ENCODE peak calls at places on chromosomes 12 and 14, in five cellular contexts. H is breast epithelium, K is colonic mucosa, M is tibial nerve, F is iPS DF 6.9. G is an unnamed sample.

GRCh38 chr14:103302966-103303365 is 31.1 kb upstream of the EIF5 start:
- DNase-seq in M (no peak), F (no peak), K (no peak), H (no peak), G (no peak)

GRCh38 chr14:64721391-64721791 is 17.2 kb downstream of the PLEKHG3 start:
- DNase-seq in H (peak), M (peak), K (peak), F (no peak), G (no peak)

GRCh38 chr12:69623970-69624369 is 13.3 kb upstream of the LRRC10 start:
- DNase-seq in F (no peak), K (no peak), H (no peak), M (no peak), G (no peak)

GRCh38 chr12:5200276-5201087 is 156.8 kb downstream of the KCNA5 start:
- DNase-seq in H (no peak), K (peak), F (peak), M (no peak), G (no peak)

GRCh38 chr14:104792101-104792884 is 3.3 kb downstream of the AKT1 start:
- DNase-seq in F (no peak), K (no peak), H (no peak), M (no peak), G (peak)

GRCh38 chr12:116818948-116819832 is 62.1 kb downstream of the HRK start:
- DNase-seq in M (peak), K (peak), H (peak), F (peak), G (peak)

GRCh38 chr12:57554897-57555296 is 5.1 kb downstream of the KIF5A start:
- DNase-seq in M (no peak), H (no peak), K (no peak), F (no peak), G (no peak)

GRCh38 chr12:132543298-132544172 is 53.6 kb downstream of the FBRSL1 start:
- DNase-seq in F (no peak), K (no peak), M (no peak), H (no peak), G (no peak)

GRCh38 chr12:15336772-15337553 is 14.7 kb downstream of the PTPRO start:
- DNase-seq in M (no peak), F (no peak), H (no peak), K (no peak), G (no peak)

GRCh38 chr12:56886319-56886718 is 47.9 kb downstream of the SDR9C7 start:
- DNase-seq in H (no peak), F (no peak), M (no peak), K (no peak), G (no peak)

GRCh38 chr12:51326762-51327439 is 2.9 kb upstream of the BIN2 start:
- DNase-seq in H (no peak), M (no peak), F (no peak), K (no peak), G (peak)

GRCh38 chr12:64452559-64453329 is 824 bp downstream of the TBK1 start:
- DNase-seq in M (no peak), H (no peak), K (peak), F (no peak), G (no peak)

GRCh38 chr12:66774921-66775320 is 96.0 kb upstream of the GRIP1 start:
- DNase-seq in K (no peak), H (no peak), M (no peak), F (no peak), G (no peak)

GRCh38 chr14:27727371-27727770 is 1039.2 kb upstream of the FOXG1 start:
- DNase-seq in F (no peak), H (no peak), K (no peak), M (no peak), G (no peak)

GRCh38 chr12:121801601-121802484 is 2.0 kb upstream of the SETD1B start:
- DNase-seq in F (no peak), K (peak), H (no peak), M (no peak), G (peak)

GRCh38 chr12:101634724-101635123 is 40.0 kb downstream of the MYBPC1 start:
- DNase-seq in H (no peak), F (no peak), M (no peak), K (no peak), G (no peak)

GRCh38 chr14:72591401-72591800 is 302.5 kb downstream of the DPF3 start:
- DNase-seq in H (no peak), M (no peak), K (no peak), F (no peak), G (no peak)

GRCh38 chr14:91405241-91405721 is 12.3 kb downstream of the CCDC88C start:
- DNase-seq in K (no peak), M (no peak), H (no peak), F (no peak), G (no peak)

GRCh38 chr12:10968765-10969456 is 17.8 kb downstream of the TAS2R50 start:
- DNase-seq in H (no peak), M (peak), K (no peak), F (no peak), G (no peak)

GRCh38 chr12:16606201-16606849 is 363 bp upstream of the LMO3 start:
- DNase-seq in H (no peak), K (no peak), M (no peak), F (no peak), G (peak)

GRCh38 chr12:3604750-3605638 is 114.0 kb downstream of the PRMT8 start:
- DNase-seq in K (peak), M (no peak), F (no peak), H (peak), G (no peak)

GRCh38 chr12:116924558-116925453 is 14.1 kb downstream of the FBXW8 start:
- DNase-seq in F (no peak), M (no peak), H (no peak), K (no peak), G (no peak)

GRCh38 chr14:59294662-59294992 is 106.2 kb downstream of the DAAM1 start:
- DNase-seq in H (no peak), K (no peak), F (no peak), M (no peak), G (no peak)

GRCh38 chr14:59296508-59296907 is 108.0 kb downstream of the DAAM1 start:
- DNase-seq in M (no peak), F (no peak), K (no peak), H (no peak), G (no peak)

GRCh38 chr14:59292028-59292427 is 103.6 kb downstream of the DAAM1 start:
- DNase-seq in H (no peak), F (no peak), K (no peak), M (no peak), G (no peak)

GRCh38 chr14:59293934-59294661 is 105.6 kb downstream of the DAAM1 start:
- DNase-seq in F (no peak), M (no peak), H (no peak), K (no peak), G (no peak)

GRCh38 chr14:59292921-59293605 is 104.6 kb downstream of the DAAM1 start:
- DNase-seq in H (no peak), K (no peak), F (no peak), M (no peak), G (no peak)
- H3K27ac ChIP-seq in H (peak), K (no peak), F (no peak), M (peak), G (no peak)

DNA sequence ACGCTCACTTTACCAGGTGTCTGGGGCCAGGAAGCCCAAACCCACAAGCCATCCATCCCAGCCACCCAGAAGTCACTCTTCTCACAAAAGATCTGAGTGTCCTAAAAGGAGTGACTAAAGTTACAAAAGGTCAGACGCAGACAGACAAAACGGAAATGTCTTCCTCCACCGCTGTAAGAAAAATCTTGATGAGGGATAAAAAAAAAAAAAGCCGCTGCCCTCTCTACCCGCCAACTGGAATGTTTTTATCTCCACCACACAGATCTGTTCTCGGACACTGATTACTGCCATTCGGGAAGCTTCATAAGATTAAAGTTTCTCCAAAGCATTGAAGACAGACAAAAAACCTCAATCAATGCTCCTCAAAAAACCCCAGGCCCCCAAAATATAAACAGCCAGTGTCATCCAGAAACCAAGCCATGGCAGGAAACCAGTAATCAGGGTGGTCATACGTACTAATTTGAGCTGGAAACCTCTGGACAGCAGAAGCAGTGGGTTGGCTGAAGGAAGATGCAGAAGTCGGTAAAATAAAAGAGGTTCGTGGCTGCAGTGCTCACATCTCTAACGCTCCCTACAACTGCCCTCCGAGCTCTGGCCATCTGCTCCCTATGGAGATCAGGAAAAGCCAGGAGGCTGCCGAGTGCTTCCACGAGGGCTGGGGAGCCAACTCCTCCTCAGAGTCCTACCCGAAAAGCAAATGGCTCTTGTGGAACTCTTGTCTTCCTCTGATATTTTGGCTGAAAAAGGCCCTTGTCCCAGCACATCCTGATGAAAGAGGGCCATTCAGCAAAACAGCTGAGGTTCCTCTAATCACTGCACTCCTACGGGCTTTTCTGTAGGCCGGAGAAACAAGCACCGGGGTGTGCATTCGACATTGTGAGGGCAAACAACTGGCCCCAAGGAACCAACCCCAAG is 30.3 kb downstream of the SSH1 start:
- DNase-seq in H (no peak), M (no peak), K (no peak), F (no peak), G (no peak)
- H3K27ac ChIP-seq in H (peak), M (peak), K (peak), F (no peak), G (peak)

GRCh38 chr14:39673141-39674133 is 241.2 kb upstream of the FBXO33 start:
- DNase-seq in F (no peak), H (no peak), M (no peak), K (no peak), G (peak)
- H3K27ac ChIP-seq in F (no peak), H (no peak), M (no peak), K (no peak), G (peak)

DNA sequence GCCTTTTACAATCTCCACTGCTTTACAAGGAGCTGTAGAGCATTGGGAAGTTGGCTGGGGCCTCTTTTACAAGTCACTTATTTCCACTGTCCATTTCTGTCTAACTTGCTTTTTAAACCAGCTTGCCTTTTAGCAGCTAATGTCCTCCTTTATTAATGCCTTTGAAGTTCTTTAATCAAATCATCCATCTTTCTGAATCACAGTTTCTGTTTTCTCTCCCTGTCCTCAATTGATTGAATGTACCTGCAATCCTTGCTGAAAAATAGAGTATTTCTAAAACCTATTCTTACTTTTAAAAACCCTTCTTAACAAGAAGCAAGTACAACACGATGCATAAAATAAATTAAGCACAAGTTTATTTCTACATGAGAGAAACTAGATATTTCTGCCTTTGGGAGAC is 3.3 kb upstream of the ATP2A2 start:
- DNase-seq in F (no peak), H (no peak), M (no peak), K (no peak), G (no peak)
- H3K27ac ChIP-seq in F (no peak), H (no peak), M (no peak), K (no peak), G (no peak)

DNA sequence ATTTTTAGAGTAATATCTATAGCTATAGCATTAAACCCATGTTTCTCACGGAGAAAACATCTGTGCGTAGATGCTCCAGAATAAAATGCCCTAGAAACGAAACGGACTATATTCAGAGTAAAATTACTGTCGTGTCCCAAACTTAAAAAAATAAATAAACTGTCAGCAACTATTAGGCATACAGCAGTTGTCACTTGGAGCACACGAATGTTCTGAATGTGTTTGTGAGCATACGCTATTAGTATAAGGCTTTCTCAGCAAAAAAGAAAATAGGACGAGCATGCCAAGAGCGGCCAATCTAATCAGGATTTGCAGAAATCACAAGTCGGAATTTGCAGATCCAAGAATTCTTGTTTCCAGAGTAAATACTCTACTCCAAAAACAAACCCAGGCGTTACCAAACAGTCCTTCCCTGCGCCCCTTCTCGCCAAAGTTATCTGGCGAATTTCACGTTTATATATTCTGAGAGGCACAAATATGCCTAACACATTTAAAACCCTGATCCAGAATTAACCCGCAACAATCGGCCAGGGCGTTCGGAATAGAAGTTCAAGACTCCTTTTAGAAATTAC is 835 bp downstream of the PTPN21 start:
- DNase-seq in K (no peak), F (no peak), H (no peak), M (no peak), G (no peak)
- H3K27ac ChIP-seq in K (peak), F (no peak), H (peak), M (peak), G (peak)

DNA sequence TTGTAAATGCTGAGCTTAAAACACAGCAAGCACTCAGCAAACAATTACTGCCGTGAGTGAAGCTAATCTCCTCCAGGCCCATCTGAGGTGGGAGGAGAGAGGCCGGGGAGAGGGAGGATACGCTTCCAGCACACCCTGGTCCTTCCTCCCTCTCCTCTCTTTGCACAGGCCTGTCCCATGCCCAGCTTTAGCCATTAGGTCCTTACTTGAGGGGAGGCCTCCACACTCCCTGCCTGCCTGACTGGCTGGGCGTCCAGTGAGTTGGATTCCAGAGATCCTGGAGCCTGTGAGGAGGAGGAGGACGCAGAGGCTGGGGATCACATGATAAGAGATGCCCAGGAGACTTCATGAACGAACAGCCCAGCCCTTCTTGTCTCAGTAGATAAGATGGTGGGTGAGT is 65.1 kb upstream of the NCOR2 start:
- DNase-seq in M (no peak), F (no peak), K (no peak), H (no peak), G (no peak)
- H3K27ac ChIP-seq in M (peak), F (no peak), K (peak), H (peak), G (no peak)

GRCh38 chr14:20798318-20798717 is 4.3 kb downstream of the RNASE1 start:
- DNase-seq in F (no peak), H (no peak), K (no peak), M (no peak), G (no peak)

GRCh38 chr14:20799444-20799843 is 3.2 kb downstream of the RNASE1 start:
- DNase-seq in F (no peak), K (no peak), M (no peak), H (no peak), G (peak)

GRCh38 chr14:20799955-20800544 is 2.6 kb downstream of the RNASE1 start:
- DNase-seq in M (no peak), H (no peak), K (no peak), F (no peak), G (no peak)

GRCh38 chr14:20797159-20797558 is 5.5 kb downstream of the RNASE1 start:
- DNase-seq in M (no peak), F (no peak), H (no peak), K (no peak), G (no peak)

DNA sequence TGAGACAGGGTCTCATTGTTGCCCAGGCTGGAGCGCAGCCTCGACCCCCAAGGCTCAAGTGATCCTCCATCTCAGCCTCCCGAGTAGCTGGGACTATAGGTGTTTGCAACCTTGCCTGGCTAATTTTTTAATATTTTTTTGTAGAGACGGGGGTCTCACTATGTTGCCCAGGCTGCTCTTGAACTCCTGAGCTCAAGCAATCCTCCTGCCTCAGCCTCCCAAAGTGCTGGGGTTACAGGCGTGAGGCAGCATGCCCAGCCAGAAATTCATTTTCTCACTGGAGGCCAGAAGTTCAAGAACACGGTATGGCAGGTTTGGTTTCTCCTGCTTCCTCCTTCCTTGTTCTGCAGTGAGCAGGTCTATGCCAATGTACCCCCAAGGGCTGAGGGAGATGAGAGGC is 3.7 kb downstream of the RNASE1 start:
- DNase-seq in K (no peak), F (no peak), H (no peak), M (no peak), G (no peak)
- H3K27ac ChIP-seq in K (no peak), F (no peak), H (peak), M (peak), G (peak)

GRCh38 chr12:120264511-120265202 is 873 bp downstream of the PXN start:
- DNase-seq in F (no peak), K (no peak), H (no peak), M (no peak), G (no peak)
- H3K27ac ChIP-seq in F (no peak), K (peak), H (peak), M (peak), G (peak)

DNA sequence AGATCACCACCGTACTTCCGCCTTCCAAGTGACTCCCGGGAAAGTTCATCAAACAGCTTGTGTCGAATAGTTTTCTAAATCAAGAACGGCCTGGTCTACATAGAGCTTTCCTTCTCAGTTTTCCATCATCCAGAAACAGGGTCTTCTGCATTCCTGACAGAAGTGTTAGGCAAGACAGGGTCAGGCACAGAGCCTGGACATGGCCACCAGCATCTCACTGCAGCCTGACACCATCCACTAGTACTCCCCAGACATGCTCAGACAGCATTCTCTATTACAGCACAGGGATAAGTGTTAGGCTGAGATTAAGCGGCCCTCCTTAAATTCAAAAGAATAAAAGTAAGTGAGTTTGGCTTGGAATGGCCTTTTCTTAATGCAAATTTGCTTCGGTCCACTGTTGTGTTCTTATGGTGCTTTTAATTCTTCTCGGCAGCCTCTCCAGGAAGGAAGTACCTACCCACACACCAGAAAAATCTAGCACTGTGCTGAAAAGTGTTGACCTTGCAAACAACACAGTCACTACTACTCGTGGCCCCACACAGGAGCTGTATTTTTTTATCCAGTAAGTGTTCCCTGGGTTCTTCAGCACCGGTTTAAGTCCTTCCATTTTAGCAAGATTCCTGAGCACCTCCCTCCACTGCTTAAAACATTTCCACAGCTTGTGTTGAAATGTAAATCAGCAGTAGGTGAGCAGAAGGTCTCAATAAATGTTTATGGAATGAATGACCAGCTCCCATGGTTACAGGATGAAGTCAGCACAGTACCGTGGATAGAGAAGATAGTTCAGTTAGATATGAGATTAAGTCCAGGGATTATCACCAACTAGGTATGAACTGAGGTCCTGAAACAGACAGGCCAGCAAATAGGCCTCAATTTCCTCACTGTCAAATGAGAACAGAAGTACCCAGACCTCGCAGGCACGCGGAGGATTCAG is 44.1 kb downstream of the SETD3 start:
- DNase-seq in H (no peak), M (no peak), K (no peak), F (no peak), G (no peak)
- H3K27ac ChIP-seq in H (no peak), M (no peak), K (no peak), F (no peak), G (peak)

G was measured in caudate nucleus.